ENCODE peak calls at places on chromosomes 6 and 20, in eight cellular contexts. One of them, this sample, is unnamed.

GRCh38 chr6:144434308-144434990 is 149.3 kb downstream of the UTRN start:
- DNase-seq in activated naive CD4-positive, alpha-beta T cell treated with anti-CD3 and anti-CD28 coated beads for 36 hours: no peak
- DNase-seq in NCI-H1930: no peak
- DNase-seq in erythroblast: no peak
- DNase-seq in stimulated activated CD4-positive, alpha-beta T cell treated with anti-CD3 and anti-CD28 coated beads, Interleukin-2, amount 100 ng/mL, for 24 hours: no peak
- DNase-seq in ACHN: peak
- DNase-seq in germinal center: no peak
- DNase-seq in GM04504: peak
- DNase-seq in this sample: peak

GRCh38 chr6:136410201-136411027 is 120.8 kb upstream of the BCLAF1 start:
- DNase-seq in activated naive CD4-positive, alpha-beta T cell treated with anti-CD3 and anti-CD28 coated beads for 36 hours: no peak
- DNase-seq in NCI-H1930: no peak
- DNase-seq in erythroblast: no peak
- DNase-seq in stimulated activated CD4-positive, alpha-beta T cell treated with anti-CD3 and anti-CD28 coated beads, Interleukin-2, amount 100 ng/mL, for 24 hours: no peak
- DNase-seq in ACHN: no peak
- DNase-seq in germinal center: no peak
- DNase-seq in GM04504: no peak
- DNase-seq in this sample: peak

GRCh38 chr20:58705525-58705924 is 12.9 kb downstream of the NPEPL1 start:
- DNase-seq in activated naive CD4-positive, alpha-beta T cell treated with anti-CD3 and anti-CD28 coated beads for 36 hours: no peak
- DNase-seq in NCI-H1930: no peak
- DNase-seq in erythroblast: no peak
- DNase-seq in stimulated activated CD4-positive, alpha-beta T cell treated with anti-CD3 and anti-CD28 coated beads, Interleukin-2, amount 100 ng/mL, for 24 hours: no peak
- DNase-seq in ACHN: no peak
- DNase-seq in germinal center: no peak
- DNase-seq in GM04504: no peak
- DNase-seq in this sample: no peak

GRCh38 chr6:110067837-110068591 is 89.9 kb downstream of the GPR6 start:
- DNase-seq in activated naive CD4-positive, alpha-beta T cell treated with anti-CD3 and anti-CD28 coated beads for 36 hours: no peak
- DNase-seq in NCI-H1930: no peak
- DNase-seq in erythroblast: no peak
- DNase-seq in stimulated activated CD4-positive, alpha-beta T cell treated with anti-CD3 and anti-CD28 coated beads, Interleukin-2, amount 100 ng/mL, for 24 hours: no peak
- DNase-seq in ACHN: no peak
- DNase-seq in germinal center: no peak
- DNase-seq in GM04504: no peak
- DNase-seq in this sample: no peak

GRCh38 chr20:62441986-62442539 is 14.7 kb upstream of the RBBP8NL start:
- DNase-seq in activated naive CD4-positive, alpha-beta T cell treated with anti-CD3 and anti-CD28 coated beads for 36 hours: no peak
- DNase-seq in NCI-H1930: no peak
- DNase-seq in erythroblast: no peak
- DNase-seq in stimulated activated CD4-positive, alpha-beta T cell treated with anti-CD3 and anti-CD28 coated beads, Interleukin-2, amount 100 ng/mL, for 24 hours: no peak
- DNase-seq in ACHN: no peak
- DNase-seq in germinal center: no peak
- DNase-seq in GM04504: no peak
- DNase-seq in this sample: no peak

GRCh38 chr20:20407891-20408805 is 40.2 kb downstream of the INSM1 start:
- DNase-seq in activated naive CD4-positive, alpha-beta T cell treated with anti-CD3 and anti-CD28 coated beads for 36 hours: no peak
- DNase-seq in NCI-H1930: no peak
- DNase-seq in erythroblast: no peak
- DNase-seq in stimulated activated CD4-positive, alpha-beta T cell treated with anti-CD3 and anti-CD28 coated beads, Interleukin-2, amount 100 ng/mL, for 24 hours: no peak
- DNase-seq in ACHN: no peak
- DNase-seq in germinal center: no peak
- DNase-seq in GM04504: no peak
- DNase-seq in this sample: no peak

GRCh38 chr6:1787894-1788293 is 178.2 kb downstream of the FOXC1 start:
- DNase-seq in activated naive CD4-positive, alpha-beta T cell treated with anti-CD3 and anti-CD28 coated beads for 36 hours: no peak
- DNase-seq in NCI-H1930: no peak
- DNase-seq in erythroblast: no peak
- DNase-seq in stimulated activated CD4-positive, alpha-beta T cell treated with anti-CD3 and anti-CD28 coated beads, Interleukin-2, amount 100 ng/mL, for 24 hours: no peak
- DNase-seq in ACHN: no peak
- DNase-seq in germinal center: no peak
- DNase-seq in GM04504: peak
- DNase-seq in this sample: no peak

GRCh38 chr6:9482030-9482731 is 932.7 kb downstream of the TFAP2A start:
- DNase-seq in activated naive CD4-positive, alpha-beta T cell treated with anti-CD3 and anti-CD28 coated beads for 36 hours: no peak
- DNase-seq in NCI-H1930: no peak
- DNase-seq in erythroblast: no peak
- DNase-seq in stimulated activated CD4-positive, alpha-beta T cell treated with anti-CD3 and anti-CD28 coated beads, Interleukin-2, amount 100 ng/mL, for 24 hours: no peak
- DNase-seq in ACHN: peak
- DNase-seq in germinal center: no peak
- DNase-seq in GM04504: peak
- DNase-seq in this sample: peak

GRCh38 chr20:25310268-25310920 is 62.5 kb downstream of the PYGB start:
- DNase-seq in activated naive CD4-positive, alpha-beta T cell treated with anti-CD3 and anti-CD28 coated beads for 36 hours: peak
- DNase-seq in NCI-H1930: no peak
- DNase-seq in erythroblast: peak
- DNase-seq in stimulated activated CD4-positive, alpha-beta T cell treated with anti-CD3 and anti-CD28 coated beads, Interleukin-2, amount 100 ng/mL, for 24 hours: peak
- DNase-seq in ACHN: peak
- DNase-seq in germinal center: no peak
- DNase-seq in GM04504: peak
- DNase-seq in this sample: peak

GRCh38 chr20:31894980-31895675 is 24.7 kb downstream of the TTLL9 start:
- DNase-seq in activated naive CD4-positive, alpha-beta T cell treated with anti-CD3 and anti-CD28 coated beads for 36 hours: no peak
- DNase-seq in NCI-H1930: no peak
- DNase-seq in erythroblast: peak
- DNase-seq in stimulated activated CD4-positive, alpha-beta T cell treated with anti-CD3 and anti-CD28 coated beads, Interleukin-2, amount 100 ng/mL, for 24 hours: no peak
- DNase-seq in ACHN: no peak
- DNase-seq in germinal center: peak
- DNase-seq in GM04504: peak
- DNase-seq in this sample: peak

GRCh38 chr6:30752164-30752927 is 8.0 kb upstream of the IER3 start:
- DNase-seq in activated naive CD4-positive, alpha-beta T cell treated with anti-CD3 and anti-CD28 coated beads for 36 hours: no peak
- DNase-seq in NCI-H1930: no peak
- DNase-seq in erythroblast: peak
- DNase-seq in stimulated activated CD4-positive, alpha-beta T cell treated with anti-CD3 and anti-CD28 coated beads, Interleukin-2, amount 100 ng/mL, for 24 hours: no peak
- DNase-seq in ACHN: peak
- DNase-seq in germinal center: no peak
- DNase-seq in GM04504: peak
- DNase-seq in this sample: peak

GRCh38 chr6:33534702-33535101 is 45.4 kb downstream of the BAK1 start:
- DNase-seq in activated naive CD4-positive, alpha-beta T cell treated with anti-CD3 and anti-CD28 coated beads for 36 hours: no peak
- DNase-seq in NCI-H1930: no peak
- DNase-seq in erythroblast: no peak
- DNase-seq in stimulated activated CD4-positive, alpha-beta T cell treated with anti-CD3 and anti-CD28 coated beads, Interleukin-2, amount 100 ng/mL, for 24 hours: no peak
- DNase-seq in ACHN: no peak
- DNase-seq in germinal center: no peak
- DNase-seq in GM04504: no peak
- DNase-seq in this sample: no peak

GRCh38 chr6:5044866-5045265 is 40.3 kb upstream of the PPP1R3G start:
- DNase-seq in activated naive CD4-positive, alpha-beta T cell treated with anti-CD3 and anti-CD28 coated beads for 36 hours: no peak
- DNase-seq in NCI-H1930: no peak
- DNase-seq in erythroblast: no peak
- DNase-seq in stimulated activated CD4-positive, alpha-beta T cell treated with anti-CD3 and anti-CD28 coated beads, Interleukin-2, amount 100 ng/mL, for 24 hours: no peak
- DNase-seq in ACHN: no peak
- DNase-seq in germinal center: no peak
- DNase-seq in GM04504: no peak
- DNase-seq in this sample: no peak

GRCh38 chr20:2694519-2694918 is 1.9 kb downstream of the EBF4 start:
- DNase-seq in activated naive CD4-positive, alpha-beta T cell treated with anti-CD3 and anti-CD28 coated beads for 36 hours: no peak
- DNase-seq in NCI-H1930: no peak
- DNase-seq in erythroblast: no peak
- DNase-seq in stimulated activated CD4-positive, alpha-beta T cell treated with anti-CD3 and anti-CD28 coated beads, Interleukin-2, amount 100 ng/mL, for 24 hours: no peak
- DNase-seq in ACHN: no peak
- DNase-seq in germinal center: no peak
- DNase-seq in GM04504: no peak
- DNase-seq in this sample: no peak

GRCh38 chr20:24783631-24784492 is 165.2 kb upstream of the CST7 start:
- DNase-seq in activated naive CD4-positive, alpha-beta T cell treated with anti-CD3 and anti-CD28 coated beads for 36 hours: peak
- DNase-seq in NCI-H1930: no peak
- DNase-seq in erythroblast: no peak
- DNase-seq in stimulated activated CD4-positive, alpha-beta T cell treated with anti-CD3 and anti-CD28 coated beads, Interleukin-2, amount 100 ng/mL, for 24 hours: no peak
- DNase-seq in ACHN: no peak
- DNase-seq in germinal center: no peak
- DNase-seq in GM04504: no peak
- DNase-seq in this sample: no peak

GRCh38 chr6:166949533-166950442 is 6.6 kb downstream of the RNASET2 start:
- DNase-seq in activated naive CD4-positive, alpha-beta T cell treated with anti-CD3 and anti-CD28 coated beads for 36 hours: no peak
- DNase-seq in NCI-H1930: no peak
- DNase-seq in erythroblast: no peak
- DNase-seq in stimulated activated CD4-positive, alpha-beta T cell treated with anti-CD3 and anti-CD28 coated beads, Interleukin-2, amount 100 ng/mL, for 24 hours: no peak
- DNase-seq in ACHN: no peak
- DNase-seq in germinal center: no peak
- DNase-seq in GM04504: no peak
- DNase-seq in this sample: no peak

GRCh38 chr6:49423817-49424216 is 39.2 kb downstream of the MMUT start:
- DNase-seq in activated naive CD4-positive, alpha-beta T cell treated with anti-CD3 and anti-CD28 coated beads for 36 hours: no peak
- DNase-seq in NCI-H1930: no peak
- DNase-seq in erythroblast: no peak
- DNase-seq in stimulated activated CD4-positive, alpha-beta T cell treated with anti-CD3 and anti-CD28 coated beads, Interleukin-2, amount 100 ng/mL, for 24 hours: no peak
- DNase-seq in ACHN: peak
- DNase-seq in germinal center: no peak
- DNase-seq in GM04504: no peak
- DNase-seq in this sample: no peak

GRCh38 chr20:58447733-58448391 is 58.8 kb downstream of the VAPB start:
- DNase-seq in activated naive CD4-positive, alpha-beta T cell treated with anti-CD3 and anti-CD28 coated beads for 36 hours: peak
- DNase-seq in NCI-H1930: no peak
- DNase-seq in erythroblast: peak
- DNase-seq in stimulated activated CD4-positive, alpha-beta T cell treated with anti-CD3 and anti-CD28 coated beads, Interleukin-2, amount 100 ng/mL, for 24 hours: peak
- DNase-seq in ACHN: peak
- DNase-seq in germinal center: peak
- DNase-seq in GM04504: peak
- DNase-seq in this sample: no peak

GRCh38 chr20:8094845-8095244 is 37.2 kb upstream of the PLCB1 start:
- DNase-seq in activated naive CD4-positive, alpha-beta T cell treated with anti-CD3 and anti-CD28 coated beads for 36 hours: no peak
- DNase-seq in NCI-H1930: no peak
- DNase-seq in erythroblast: no peak
- DNase-seq in stimulated activated CD4-positive, alpha-beta T cell treated with anti-CD3 and anti-CD28 coated beads, Interleukin-2, amount 100 ng/mL, for 24 hours: no peak
- DNase-seq in ACHN: no peak
- DNase-seq in germinal center: no peak
- DNase-seq in GM04504: peak
- DNase-seq in this sample: peak

GRCh38 chr6:39666706-39667489 is 58.3 kb downstream of the KIF6 start:
- DNase-seq in activated naive CD4-positive, alpha-beta T cell treated with anti-CD3 and anti-CD28 coated beads for 36 hours: no peak
- DNase-seq in NCI-H1930: no peak
- DNase-seq in erythroblast: no peak
- DNase-seq in stimulated activated CD4-positive, alpha-beta T cell treated with anti-CD3 and anti-CD28 coated beads, Interleukin-2, amount 100 ng/mL, for 24 hours: no peak
- DNase-seq in ACHN: no peak
- DNase-seq in germinal center: no peak
- DNase-seq in GM04504: no peak
- DNase-seq in this sample: no peak

GRCh38 chr6:48186746-48187145 is 75.7 kb upstream of the PTCHD4 start:
- DNase-seq in activated naive CD4-positive, alpha-beta T cell treated with anti-CD3 and anti-CD28 coated beads for 36 hours: no peak
- DNase-seq in NCI-H1930: no peak
- DNase-seq in erythroblast: no peak
- DNase-seq in stimulated activated CD4-positive, alpha-beta T cell treated with anti-CD3 and anti-CD28 coated beads, Interleukin-2, amount 100 ng/mL, for 24 hours: no peak
- DNase-seq in ACHN: no peak
- DNase-seq in germinal center: no peak
- DNase-seq in GM04504: no peak
- DNase-seq in this sample: no peak

GRCh38 chr6:131641554-131641953 is 4.5 kb downstream of the ENPP3 start:
- DNase-seq in activated naive CD4-positive, alpha-beta T cell treated with anti-CD3 and anti-CD28 coated beads for 36 hours: no peak
- DNase-seq in NCI-H1930: no peak
- DNase-seq in erythroblast: peak
- DNase-seq in stimulated activated CD4-positive, alpha-beta T cell treated with anti-CD3 and anti-CD28 coated beads, Interleukin-2, amount 100 ng/mL, for 24 hours: no peak
- DNase-seq in ACHN: no peak
- DNase-seq in germinal center: no peak
- DNase-seq in GM04504: no peak
- DNase-seq in this sample: no peak

GRCh38 chr6:151276112-151276745 is 36.5 kb downstream of the AKAP12 start:
- DNase-seq in activated naive CD4-positive, alpha-beta T cell treated with anti-CD3 and anti-CD28 coated beads for 36 hours: no peak
- DNase-seq in NCI-H1930: no peak
- DNase-seq in erythroblast: no peak
- DNase-seq in stimulated activated CD4-positive, alpha-beta T cell treated with anti-CD3 and anti-CD28 coated beads, Interleukin-2, amount 100 ng/mL, for 24 hours: no peak
- DNase-seq in ACHN: no peak
- DNase-seq in germinal center: no peak
- DNase-seq in GM04504: peak
- DNase-seq in this sample: peak

GRCh38 chr20:63850689-63851547 is 10.4 kb upstream of the ABHD16B start:
- DNase-seq in activated naive CD4-positive, alpha-beta T cell treated with anti-CD3 and anti-CD28 coated beads for 36 hours: peak
- DNase-seq in NCI-H1930: no peak
- DNase-seq in erythroblast: no peak
- DNase-seq in stimulated activated CD4-positive, alpha-beta T cell treated with anti-CD3 and anti-CD28 coated beads, Interleukin-2, amount 100 ng/mL, for 24 hours: peak
- DNase-seq in ACHN: no peak
- DNase-seq in germinal center: no peak
- DNase-seq in GM04504: no peak
- DNase-seq in this sample: no peak

GRCh38 chr6:6825986-6826901 is 237.7 kb downstream of the LY86 start:
- DNase-seq in activated naive CD4-positive, alpha-beta T cell treated with anti-CD3 and anti-CD28 coated beads for 36 hours: no peak
- DNase-seq in NCI-H1930: no peak
- DNase-seq in erythroblast: peak
- DNase-seq in stimulated activated CD4-positive, alpha-beta T cell treated with anti-CD3 and anti-CD28 coated beads, Interleukin-2, amount 100 ng/mL, for 24 hours: no peak
- DNase-seq in ACHN: no peak
- DNase-seq in germinal center: no peak
- DNase-seq in GM04504: no peak
- DNase-seq in this sample: no peak

GRCh38 chr20:46289416-46289815 is 18.9 kb downstream of the CDH22 start:
- DNase-seq in activated naive CD4-positive, alpha-beta T cell treated with anti-CD3 and anti-CD28 coated beads for 36 hours: no peak
- DNase-seq in NCI-H1930: no peak
- DNase-seq in erythroblast: no peak
- DNase-seq in stimulated activated CD4-positive, alpha-beta T cell treated with anti-CD3 and anti-CD28 coated beads, Interleukin-2, amount 100 ng/mL, for 24 hours: no peak
- DNase-seq in ACHN: no peak
- DNase-seq in germinal center: no peak
- DNase-seq in GM04504: no peak
- DNase-seq in this sample: no peak

GRCh38 chr6:158213925-158214674 is 46.0 kb downstream of the GTF2H5 start:
- DNase-seq in activated naive CD4-positive, alpha-beta T cell treated with anti-CD3 and anti-CD28 coated beads for 36 hours: peak
- DNase-seq in NCI-H1930: peak
- DNase-seq in erythroblast: peak
- DNase-seq in stimulated activated CD4-positive, alpha-beta T cell treated with anti-CD3 and anti-CD28 coated beads, Interleukin-2, amount 100 ng/mL, for 24 hours: peak
- DNase-seq in ACHN: peak
- DNase-seq in germinal center: peak
- DNase-seq in GM04504: peak
- DNase-seq in this sample: peak

GRCh38 chr6:680666-681374 is 12.1 kb downstream of the EXOC2 start:
- DNase-seq in activated naive CD4-positive, alpha-beta T cell treated with anti-CD3 and anti-CD28 coated beads for 36 hours: no peak
- DNase-seq in NCI-H1930: no peak
- DNase-seq in erythroblast: no peak
- DNase-seq in stimulated activated CD4-positive, alpha-beta T cell treated with anti-CD3 and anti-CD28 coated beads, Interleukin-2, amount 100 ng/mL, for 24 hours: no peak
- DNase-seq in ACHN: no peak
- DNase-seq in germinal center: no peak
- DNase-seq in GM04504: no peak
- DNase-seq in this sample: no peak

GRCh38 chr20:18267815-18268214 is 20.5 kb upstream of the ZNF133 start:
- DNase-seq in activated naive CD4-positive, alpha-beta T cell treated with anti-CD3 and anti-CD28 coated beads for 36 hours: no peak
- DNase-seq in NCI-H1930: no peak
- DNase-seq in erythroblast: no peak
- DNase-seq in stimulated activated CD4-positive, alpha-beta T cell treated with anti-CD3 and anti-CD28 coated beads, Interleukin-2, amount 100 ng/mL, for 24 hours: no peak
- DNase-seq in ACHN: no peak
- DNase-seq in germinal center: no peak
- DNase-seq in GM04504: no peak
- DNase-seq in this sample: no peak

This sample was measured in GM04503.